ENCODE peak calls at places on chromosomes 2 and 18, in ten cellular contexts. C is bronchial epithelial cell; W is HT1080; Q is amygdala; Y is NCI-H510A treated with DMSO at 0.1 percent for 48 hours; J is NCI-H1092 treated with DMSO at 0.1 percent for 48 hours; F is stimulated activated CD4-positive, alpha-beta T cell treated with anti-CD3 and anti-CD28 coated beads, Interleukin-4, amount 100 ng/mL, for 4 hours; Z is GM12864; I is GM13977; V is stimulated activated naive CD8-positive, alpha-beta T cell treated with anti-CD3 and anti-CD28 coated beads, Interleukin-15, amount 100 ng/mL, for 72 hours. S is an unnamed sample.

GRCh38 chr2:177673602-177674595 is 281.3 kb downstream of the AGPS start:
- DNase-seq in W (peak), I (no peak), Z (no peak), V (no peak), C (peak), J (no peak), Q (no peak), F (no peak), Y (no peak), S (no peak)

GRCh38 chr2:53952519-53952918 is 18.3 kb downstream of the PSME4 start:
- DNase-seq in V (no peak), J (no peak), W (no peak), C (no peak), F (no peak), Y (no peak), Q (no peak), Z (no peak), I (no peak), S (no peak)

GRCh38 chr2:202577250-202578183 is 57.3 kb upstream of the FAM117B start:
- DNase-seq in I (no peak), W (no peak), V (no peak), Q (no peak), C (peak), F (no peak), Y (peak), Z (no peak), J (no peak), S (no peak)

GRCh38 chr2:200593905-200594304 is 8.1 kb downstream of the AOX1 start:
- DNase-seq in J (no peak), F (no peak), Q (no peak), V (no peak), Z (no peak), I (no peak), C (no peak), W (peak), Y (no peak), S (no peak)

GRCh38 chr18:35616664-35617423 is 35.3 kb downstream of the GALNT1 start:
- DNase-seq in J (no peak), C (peak), Y (peak), I (peak), Q (no peak), Z (peak), W (peak), V (peak), F (peak), S (no peak)

GRCh38 chr18:74951165-74951760 is 257.7 kb downstream of the PTGR3 start:
- DNase-seq in F (no peak), V (no peak), Y (peak), J (peak), W (peak), C (peak), Q (no peak), Z (no peak), I (peak), S (no peak)

GRCh38 chr2:157899125-157899839 is 23.2 kb upstream of the ACVR1 start:
- DNase-seq in F (no peak), W (no peak), Y (no peak), I (no peak), Q (no peak), J (no peak), Z (peak), V (peak), C (no peak), S (no peak)

GRCh38 chr18:10454800-10455550 is 540 bp downstream of the APCDD1 start:
- DNase-seq in Z (no peak), W (no peak), F (no peak), I (no peak), Y (no peak), V (no peak), C (no peak), J (peak), Q (no peak), S (no peak)

GRCh38 chr18:31436825-31437224 is 10.7 kb upstream of the DSG3 start:
- DNase-seq in Y (peak), I (no peak), C (peak), F (no peak), J (no peak), W (peak), Q (no peak), Z (no peak), V (no peak), S (no peak)

GRCh38 chr18:21805771-21806366 is 65.3 kb downstream of the MIB1 start:
- DNase-seq in I (no peak), W (no peak), V (no peak), J (no peak), C (no peak), Z (no peak), F (no peak), Y (no peak), Q (no peak), S (no peak)

GRCh38 chr2:144510206-144510991 is 9.5 kb downstream of the ZEB2 start:
- DNase-seq in Z (no peak), W (peak), V (no peak), C (no peak), Q (no peak), F (no peak), J (no peak), I (no peak), Y (no peak), S (no peak)

GRCh38 chr2:135169900-135170753 is 118.0 kb downstream of the RAB3GAP1 start:
- DNase-seq in Z (no peak), J (no peak), V (no peak), F (no peak), Y (no peak), W (no peak), Q (no peak), C (no peak), I (no peak), S (no peak)

GRCh38 chr2:221641181-221641871 is 69.2 kb upstream of the EPHA4 start:
- DNase-seq in F (no peak), V (no peak), J (no peak), Z (no peak), Y (no peak), Q (no peak), I (no peak), C (peak), W (peak), S (no peak)

GRCh38 chr2:172081248-172082022 is 3.9 kb upstream of the DLX1 start:
- DNase-seq in J (no peak), Q (no peak), V (no peak), Z (no peak), C (no peak), I (peak), Y (no peak), W (no peak), F (no peak), S (no peak)

GRCh38 chr2:128219891-128220290 is 98.8 kb downstream of the HS6ST1 start:
- DNase-seq in Q (no peak), J (no peak), Y (no peak), I (no peak), F (no peak), W (no peak), Z (no peak), V (no peak), C (no peak), S (no peak)

GRCh38 chr2:42274872-42275271 is 86.1 kb downstream of the COX7A2L start:
- DNase-seq in Q (no peak), I (no peak), F (no peak), V (no peak), C (no peak), J (no peak), W (no peak), Z (no peak), Y (no peak), S (no peak)

GRCh38 chr2:85811173-85811849 is 57.5 kb downstream of the ATOH8 start:
- DNase-seq in I (no peak), Y (no peak), J (peak), C (peak), Q (no peak), V (no peak), F (no peak), W (no peak), Z (no peak), S (no peak)

GRCh38 chr2:153403937-153404336 is 74.6 kb downstream of the RPRM start:
- DNase-seq in I (no peak), J (no peak), Z (no peak), F (no peak), C (no peak), V (no peak), Y (peak), Q (no peak), W (no peak), S (no peak)

GRCh38 chr2:111662039-111662740 is 221.8 kb downstream of the ANAPC1 start:
- DNase-seq in Q (no peak), W (peak), F (no peak), Y (no peak), V (no peak), C (peak), J (no peak), I (no peak), Z (no peak), S (no peak)

GRCh38 chr18:25830787-25831186 is 259.6 kb downstream of the SS18 start:
- DNase-seq in Y (no peak), I (no peak), F (no peak), Z (no peak), V (no peak), W (peak), Q (no peak), J (no peak), C (no peak), S (no peak)

GRCh38 chr18:3455938-3456685 is 6.1 kb downstream of the TGIF1 start:
- DNase-seq in C (peak), Y (no peak), Q (no peak), W (peak), I (no peak), J (no peak), V (no peak), Z (no peak), F (no peak), S (no peak)

GRCh38 chr2:240292622-240293021 is 142.8 kb upstream of the GPC1 start:
- DNase-seq in V (no peak), Z (no peak), J (no peak), Q (no peak), Y (no peak), W (no peak), I (no peak), F (no peak), C (no peak), S (no peak)

GRCh38 chr2:191677091-191677645 is 768 bp upstream of the NABP1 start:
- DNase-seq in I (peak), Y (peak), Q (no peak), W (peak), J (no peak), Z (peak), F (peak), C (peak), V (no peak), S (no peak)

GRCh38 chr2:38352336-38352735 is 24.7 kb downstream of the ATL2 start:
- DNase-seq in J (no peak), C (no peak), Y (no peak), F (no peak), Q (no peak), Z (no peak), W (no peak), V (no peak), I (no peak), S (no peak)

GRCh38 chr2:47697000-47697601 is 85.8 kb upstream of the MSH6 start:
- DNase-seq in W (no peak), F (no peak), Z (peak), V (no peak), J (no peak), C (no peak), I (no peak), Q (no peak), Y (no peak), S (no peak)

GRCh38 chr2:4973973-4974372 is 718.2 kb upstream of the SOX11 start:
- DNase-seq in Z (no peak), Q (no peak), C (no peak), W (no peak), F (no peak), V (no peak), J (no peak), Y (no peak), I (no peak), S (no peak)

GRCh38 chr2:231720971-231721640 is 12.8 kb downstream of the PTMA start:
- DNase-seq in C (no peak), V (no peak), J (no peak), Y (no peak), Z (peak), W (no peak), F (no peak), I (peak), Q (no peak), S (no peak)

GRCh38 chr2:120625865-120626560 is 109.7 kb upstream of the GLI2 start:
- DNase-seq in V (no peak), F (no peak), W (no peak), Y (peak), Q (no peak), Z (no peak), C (peak), I (no peak), J (peak), S (no peak)

GRCh38 chr2:18413794-18414396 is 146.6 kb downstream of the RDH14 start:
- DNase-seq in W (peak), C (peak), V (no peak), F (no peak), J (no peak), Y (no peak), Z (no peak), Q (no peak), I (no peak), S (no peak)

GRCh38 chr2:159797468-159798375 is at the start of gene CD302:
- DNase-seq in I (peak), F (peak), Y (no peak), V (peak), Q (no peak), C (no peak), J (peak), Z (no peak), W (peak), S (peak)

GRCh38 chr2:214607051-214607450 is 196.2 kb downstream of the VWC2L start:
- DNase-seq in I (no peak), J (no peak), F (no peak), Z (no peak), C (no peak), Q (no peak), W (no peak), Y (no peak), V (no peak), S (no peak)

GRCh38 chr2:135685361-135685760 is 56.3 kb upstream of the UBXN4 start:
- DNase-seq in Z (no peak), I (no peak), Q (no peak), F (no peak), V (no peak), Y (no peak), J (no peak), W (no peak), C (peak), S (no peak)

GRCh38 chr2:67834482-67834881 is 228.3 kb downstream of the C1D start:
- DNase-seq in W (no peak), F (no peak), Z (no peak), V (no peak), Q (no peak), J (no peak), I (no peak), C (no peak), Y (no peak), S (no peak)

GRCh38 chr2:170161516-170162260 is 16.3 kb upstream of the MYO3B start:
- DNase-seq in F (no peak), W (no peak), C (no peak), Y (no peak), V (no peak), Z (no peak), Q (no peak), J (no peak), I (no peak), S (no peak)

GRCh38 chr2:16613475-16613874 is 52.2 kb downstream of the CYRIA start:
- DNase-seq in Z (no peak), C (peak), J (peak), I (peak), Y (peak), Q (no peak), W (no peak), F (no peak), V (no peak), S (no peak)

GRCh38 chr2:41394541-41394940 is 653.3 kb upstream of the PKDCC start:
- DNase-seq in W (no peak), Q (no peak), C (no peak), Z (no peak), I (no peak), J (no peak), Y (no peak), F (no peak), V (no peak), S (no peak)

GRCh38 chr2:240250985-240251847 is 110.8 kb upstream of the OTOS start:
- DNase-seq in F (no peak), W (peak), Q (peak), I (no peak), Z (no peak), Y (no peak), J (peak), C (peak), V (no peak), S (peak)

GRCh38 chr2:9741110-9741509 is 102.2 kb upstream of the TAF1B start:
- DNase-seq in V (no peak), W (no peak), Z (no peak), J (no peak), C (no peak), I (no peak), Q (no peak), F (no peak), Y (no peak), S (no peak)